ENCODE peak calls at places on chromosomes 1 and 21, in seven cellular contexts. One of them, this sample, is unnamed.

GRCh38 chr1:88311907-88312306 is 372.2 kb upstream of the PKN2 start:
- DNase-seq in left ventricle myocardium inferior: no peak
- DNase-seq in foreskin keratinocyte: peak; percentile 1
- DNase-seq in heart left ventricle: no peak
- DNase-seq in colonic mucosa: peak; percentile 35
- DNase-seq in IMR-90: no peak
- DNase-seq in lung: no peak
- DNase-seq in this sample: no peak

GRCh38 chr1:26500488-26501175 is 28.4 kb downstream of the HMGN2 start:
- DNase-seq in left ventricle myocardium inferior: peak; percentile 92
- DNase-seq in foreskin keratinocyte: peak; percentile 71
- DNase-seq in heart left ventricle: peak; percentile 90
- DNase-seq in colonic mucosa: peak; percentile 95
- DNase-seq in IMR-90: peak; percentile 55
- DNase-seq in lung: peak; percentile 93
- DNase-seq in this sample: peak; percentile 78

GRCh38 chr1:90391116-90391515 is 326.0 kb downstream of the BARHL2 start:
- DNase-seq in left ventricle myocardium inferior: no peak
- DNase-seq in foreskin keratinocyte: no peak
- DNase-seq in heart left ventricle: no peak
- DNase-seq in colonic mucosa: no peak
- DNase-seq in IMR-90: peak; percentile 26
- DNase-seq in lung: no peak
- DNase-seq in this sample: no peak

GRCh38 chr1:8671313-8671917 is 146.0 kb downstream of the RERE start:
- DNase-seq in left ventricle myocardium inferior: no peak
- DNase-seq in foreskin keratinocyte: no peak
- DNase-seq in heart left ventricle: no peak
- DNase-seq in colonic mucosa: peak; percentile 51
- DNase-seq in IMR-90: peak; percentile 84
- DNase-seq in lung: no peak
- DNase-seq in this sample: no peak

GRCh38 chr1:2962541-2962940 is 58.7 kb upstream of the ACTRT2 start:
- DNase-seq in left ventricle myocardium inferior: no peak
- DNase-seq in foreskin keratinocyte: no peak
- DNase-seq in heart left ventricle: no peak
- DNase-seq in colonic mucosa: no peak
- DNase-seq in IMR-90: no peak
- DNase-seq in lung: no peak
- DNase-seq in this sample: no peak

GRCh38 chr1:36872858-36873257 is 161.5 kb downstream of the GRIK3 start:
- DNase-seq in left ventricle myocardium inferior: no peak
- DNase-seq in foreskin keratinocyte: no peak
- DNase-seq in heart left ventricle: no peak
- DNase-seq in colonic mucosa: no peak
- DNase-seq in IMR-90: no peak
- DNase-seq in lung: no peak
- DNase-seq in this sample: no peak

GRCh38 chr1:79422726-79423125 is 416.2 kb upstream of the ADGRL4 start:
- DNase-seq in left ventricle myocardium inferior: no peak
- DNase-seq in foreskin keratinocyte: peak; percentile 11
- DNase-seq in heart left ventricle: no peak
- DNase-seq in colonic mucosa: no peak
- DNase-seq in IMR-90: no peak
- DNase-seq in lung: no peak
- DNase-seq in this sample: no peak

GRCh38 chr1:153775432-153776311 is 465 bp downstream of the SLC27A3 start:
- DNase-seq in left ventricle myocardium inferior: peak; percentile 59
- DNase-seq in foreskin keratinocyte: peak; percentile 22
- DNase-seq in heart left ventricle: peak; percentile 79
- DNase-seq in colonic mucosa: peak; percentile 85
- DNase-seq in IMR-90: peak; percentile 50
- DNase-seq in lung: peak; percentile 79
- DNase-seq in this sample: peak; percentile 69

GRCh38 chr1:65825736-65826135 is 33.0 kb downstream of the PDE4B start:
- DNase-seq in left ventricle myocardium inferior: no peak
- DNase-seq in foreskin keratinocyte: no peak
- DNase-seq in heart left ventricle: no peak
- DNase-seq in colonic mucosa: no peak
- DNase-seq in IMR-90: peak; percentile 89
- DNase-seq in lung: no peak
- DNase-seq in this sample: no peak

GRCh38 chr1:94044290-94044790 is 76.6 kb downstream of the ABCA4 start:
- DNase-seq in left ventricle myocardium inferior: peak; percentile 72
- DNase-seq in foreskin keratinocyte: no peak
- DNase-seq in heart left ventricle: peak; percentile 83
- DNase-seq in colonic mucosa: peak; percentile 27
- DNase-seq in IMR-90: no peak
- DNase-seq in lung: peak; percentile 59
- DNase-seq in this sample: peak; percentile 79

GRCh38 chr1:100713636-100714035 is 5.9 kb upstream of the VCAM1 start:
- DNase-seq in left ventricle myocardium inferior: no peak
- DNase-seq in foreskin keratinocyte: no peak
- DNase-seq in heart left ventricle: no peak
- DNase-seq in colonic mucosa: no peak
- DNase-seq in IMR-90: no peak
- DNase-seq in lung: no peak
- DNase-seq in this sample: no peak

GRCh38 chr21:42207426-42207825 is 11.5 kb upstream of the ABCG1 start:
- DNase-seq in left ventricle myocardium inferior: no peak
- DNase-seq in foreskin keratinocyte: no peak
- DNase-seq in heart left ventricle: no peak
- DNase-seq in colonic mucosa: no peak
- DNase-seq in IMR-90: no peak
- DNase-seq in lung: no peak
- DNase-seq in this sample: no peak

GRCh38 chr21:28959367-28960099 is 33.1 kb downstream of the LTN1 start:
- DNase-seq in left ventricle myocardium inferior: no peak
- DNase-seq in foreskin keratinocyte: peak; percentile 34
- DNase-seq in heart left ventricle: no peak
- DNase-seq in colonic mucosa: no peak
- DNase-seq in IMR-90: peak; percentile 89
- DNase-seq in lung: no peak
- DNase-seq in this sample: no peak

GRCh38 chr1:51188230-51188629 is 47.8 kb upstream of the RNF11 start:
- DNase-seq in left ventricle myocardium inferior: no peak
- DNase-seq in foreskin keratinocyte: no peak
- DNase-seq in heart left ventricle: no peak
- DNase-seq in colonic mucosa: no peak
- DNase-seq in IMR-90: no peak
- DNase-seq in lung: no peak
- DNase-seq in this sample: no peak

GRCh38 chr1:112807117-112807516 is 92.0 kb upstream of the PPM1J start:
- DNase-seq in left ventricle myocardium inferior: no peak
- DNase-seq in foreskin keratinocyte: no peak
- DNase-seq in heart left ventricle: no peak
- DNase-seq in colonic mucosa: no peak
- DNase-seq in IMR-90: no peak
- DNase-seq in lung: no peak
- DNase-seq in this sample: no peak

GRCh38 chr1:199282910-199283309 is 644.1 kb downstream of the PTPRC start:
- DNase-seq in left ventricle myocardium inferior: no peak
- DNase-seq in foreskin keratinocyte: no peak
- DNase-seq in heart left ventricle: no peak
- DNase-seq in colonic mucosa: no peak
- DNase-seq in IMR-90: peak; percentile 67
- DNase-seq in lung: no peak
- DNase-seq in this sample: no peak

GRCh38 chr1:152539901-152540300 is 25.6 kb downstream of the CRCT1 start:
- DNase-seq in left ventricle myocardium inferior: no peak
- DNase-seq in foreskin keratinocyte: no peak
- DNase-seq in heart left ventricle: no peak
- DNase-seq in colonic mucosa: no peak
- DNase-seq in IMR-90: no peak
- DNase-seq in lung: no peak
- DNase-seq in this sample: no peak

GRCh38 chr1:157648317-157648716 is 50.4 kb upstream of the FCRL4 start:
- DNase-seq in left ventricle myocardium inferior: no peak
- DNase-seq in foreskin keratinocyte: no peak
- DNase-seq in heart left ventricle: no peak
- DNase-seq in colonic mucosa: no peak
- DNase-seq in IMR-90: no peak
- DNase-seq in lung: no peak
- DNase-seq in this sample: no peak

GRCh38 chr1:231751624-231751897 is 125.0 kb downstream of the DISC1 start:
- DNase-seq in left ventricle myocardium inferior: no peak
- DNase-seq in foreskin keratinocyte: no peak
- DNase-seq in heart left ventricle: no peak
- DNase-seq in colonic mucosa: no peak
- DNase-seq in IMR-90: no peak
- DNase-seq in lung: no peak
- DNase-seq in this sample: no peak

GRCh38 chr1:178536844-178537371 is 24.0 kb downstream of the TEX35 start:
- DNase-seq in left ventricle myocardium inferior: peak; percentile 71
- DNase-seq in foreskin keratinocyte: peak; percentile 85
- DNase-seq in heart left ventricle: peak; percentile 87
- DNase-seq in colonic mucosa: peak; percentile 84
- DNase-seq in IMR-90: peak; percentile 99
- DNase-seq in lung: peak; percentile 37
- DNase-seq in this sample: peak; percentile 86

GRCh38 chr1:20538227-20538626 is 14.1 kb upstream of the FAM43B start:
- DNase-seq in left ventricle myocardium inferior: no peak
- DNase-seq in foreskin keratinocyte: no peak
- DNase-seq in heart left ventricle: no peak
- DNase-seq in colonic mucosa: no peak
- DNase-seq in IMR-90: no peak
- DNase-seq in lung: no peak
- DNase-seq in this sample: no peak

GRCh38 chr1:23423415-23424170 is 955 bp downstream of the TCEA3 start:
- DNase-seq in left ventricle myocardium inferior: no peak
- DNase-seq in foreskin keratinocyte: no peak
- DNase-seq in heart left ventricle: peak; percentile 58
- DNase-seq in colonic mucosa: peak; percentile 90
- DNase-seq in IMR-90: no peak
- DNase-seq in lung: peak; percentile 52
- DNase-seq in this sample: no peak

GRCh38 chr1:116168277-116169032 is 57.3 kb downstream of the MAB21L3 start:
- DNase-seq in left ventricle myocardium inferior: peak; percentile 83
- DNase-seq in foreskin keratinocyte: no peak
- DNase-seq in heart left ventricle: peak; percentile 85
- DNase-seq in colonic mucosa: peak; percentile 91
- DNase-seq in IMR-90: peak; percentile 23
- DNase-seq in lung: peak; percentile 79
- DNase-seq in this sample: peak; percentile 78

GRCh38 chr1:212067790-212068189 is 32.2 kb downstream of the DTL start:
- DNase-seq in left ventricle myocardium inferior: no peak
- DNase-seq in foreskin keratinocyte: no peak
- DNase-seq in heart left ventricle: no peak
- DNase-seq in colonic mucosa: no peak
- DNase-seq in IMR-90: no peak
- DNase-seq in lung: no peak
- DNase-seq in this sample: no peak
- TF ChIP-seq CTCF in left ventricle myocardium inferior: no peak
- TF ChIP-seq CTCF in foreskin keratinocyte: no peak
- TF ChIP-seq CTCF in heart left ventricle: no peak
- TF ChIP-seq CTCF in colonic mucosa: no peak
- TF ChIP-seq CTCF in IMR-90: no peak
- TF ChIP-seq CTCF in lung: no peak
- TF ChIP-seq CTCF in this sample: no peak

GRCh38 chr21:45113543-45113942 is 39.2 kb downstream of the ADARB1 start:
- DNase-seq in left ventricle myocardium inferior: no peak
- DNase-seq in foreskin keratinocyte: no peak
- DNase-seq in heart left ventricle: no peak
- DNase-seq in colonic mucosa: no peak
- DNase-seq in IMR-90: no peak
- DNase-seq in lung: no peak
- DNase-seq in this sample: no peak
- H3K4me1 ChIP-seq in left ventricle myocardium inferior: peaks cover 85% of the 10 kb centered on the region
- H3K4me1 ChIP-seq in foreskin keratinocyte: no peaks in the 10 kb centered on the region
- H3K4me1 ChIP-seq in heart left ventricle: peaks cover 31% of the 10 kb centered on the region
- H3K4me1 ChIP-seq in colonic mucosa: no peaks in the 10 kb centered on the region
- H3K4me1 ChIP-seq in IMR-90: peaks cover 16% of the 10 kb centered on the region
- H3K4me1 ChIP-seq in lung: peaks cover 28% of the 10 kb centered on the region
- H3K4me1 ChIP-seq in this sample: no peaks in the 10 kb centered on the region

DNA sequence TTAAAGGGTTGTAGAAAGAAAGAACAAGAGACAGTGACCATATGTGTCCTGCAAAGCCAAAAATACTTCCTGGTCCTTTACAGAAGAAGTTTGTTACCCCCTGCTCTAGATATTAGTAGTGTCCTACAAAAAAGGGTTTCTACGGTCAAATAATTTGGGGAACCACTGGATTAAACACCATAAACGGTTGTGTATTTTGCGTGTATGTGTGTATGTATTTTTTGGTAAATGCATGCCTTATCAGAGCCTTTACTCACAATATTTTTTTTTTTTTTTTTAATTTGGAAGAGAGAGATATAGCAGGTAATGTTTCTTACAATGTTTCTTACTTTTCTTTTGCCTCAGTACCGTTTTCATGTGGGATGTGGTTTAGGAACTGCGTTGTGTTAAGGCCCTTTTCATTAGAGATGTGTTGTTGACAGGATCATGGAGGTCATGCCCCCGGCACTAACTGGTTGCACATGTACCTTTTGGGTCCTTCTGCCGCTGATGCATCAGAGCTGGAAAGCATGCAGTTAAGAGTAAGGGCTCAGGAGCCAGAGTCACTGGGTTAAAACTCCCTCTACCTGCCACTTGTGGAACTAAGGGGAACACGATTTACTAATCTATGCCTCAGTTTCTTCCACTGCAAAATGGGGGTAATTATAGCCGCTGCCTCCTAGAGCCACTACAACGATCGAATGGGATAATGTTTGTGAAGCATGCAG is 234.6 kb upstream of the KAZN start:
- DNase-seq in left ventricle myocardium inferior: no peak
- DNase-seq in foreskin keratinocyte: no peak
- DNase-seq in heart left ventricle: peak; percentile 29
- DNase-seq in colonic mucosa: no peak
- DNase-seq in IMR-90: no peak
- DNase-seq in lung: no peak
- DNase-seq in this sample: no peak
- TF ChIP-seq CTCF in left ventricle myocardium inferior: no peak
- TF ChIP-seq CTCF in foreskin keratinocyte: peak; percentile 43
- TF ChIP-seq CTCF in heart left ventricle: no peak
- TF ChIP-seq CTCF in colonic mucosa: no peak
- TF ChIP-seq CTCF in IMR-90: no peak
- TF ChIP-seq CTCF in lung: no peak
- TF ChIP-seq CTCF in this sample: no peak

GRCh38 chr1:1215266-1215676 is 1.3 kb upstream of the TNFRSF4 start:
- DNase-seq in left ventricle myocardium inferior: no peak
- DNase-seq in foreskin keratinocyte: no peak
- DNase-seq in heart left ventricle: no peak
- DNase-seq in colonic mucosa: no peak
- DNase-seq in IMR-90: peak; percentile 18
- DNase-seq in lung: no peak
- DNase-seq in this sample: no peak
- H3K4me1 ChIP-seq in left ventricle myocardium inferior: peaks cover 66% of the 10 kb centered on the region
- H3K4me1 ChIP-seq in foreskin keratinocyte: no peaks in the 10 kb centered on the region
- H3K4me1 ChIP-seq in heart left ventricle: peaks cover 6% of the 10 kb centered on the region
- H3K4me1 ChIP-seq in colonic mucosa: no peaks in the 10 kb centered on the region
- H3K4me1 ChIP-seq in IMR-90: no peaks in the 10 kb centered on the region
- H3K4me1 ChIP-seq in lung: no peaks in the 10 kb centered on the region
- H3K4me1 ChIP-seq in this sample: peaks cover 32% of the 10 kb centered on the region

GRCh38 chr1:32810358-32810757 is 6.8 kb downstream of the YARS1 start:
- DNase-seq in left ventricle myocardium inferior: no peak
- DNase-seq in foreskin keratinocyte: no peak
- DNase-seq in heart left ventricle: no peak
- DNase-seq in colonic mucosa: no peak
- DNase-seq in IMR-90: no peak
- DNase-seq in lung: no peak
- DNase-seq in this sample: no peak
- TF ChIP-seq CTCF in left ventricle myocardium inferior: no peak
- TF ChIP-seq CTCF in foreskin keratinocyte: no peak
- TF ChIP-seq CTCF in heart left ventricle: no peak
- TF ChIP-seq CTCF in colonic mucosa: no peak
- TF ChIP-seq CTCF in IMR-90: no peak
- TF ChIP-seq CTCF in lung: no peak
- TF ChIP-seq CTCF in this sample: no peak

This sample was measured in right atrium auricular region.